ENCODE peak calls at places on chromosome 13, in seven cellular contexts. R is OCI-LY7, Y is IMR-90, V is keratinocyte, K is breast epithelium, J is heart left ventricle, O is tibial nerve. S is an unnamed sample. For H3K4me1, the result is how much of the 10 kb centered on the place peaks cover.

GRCh38 chr13:108220042-108220441 is 1.9 kb downstream of the ABHD13 start:
- DNase-seq in R (no peak), Y (no peak), V (peak), K (no peak), J (no peak), O (no peak), S (no peak)

GRCh38 chr13:43830481-43830873 is 43.7 kb upstream of the ENOX1 start:
- DNase-seq in R (no peak), Y (peak), V (no peak), K (no peak), J (no peak), O (no peak), S (no peak)

GRCh38 chr13:40653558-40654318 is 12.7 kb downstream of the FOXO1 start:
- DNase-seq in R (peak), Y (no peak), V (no peak), K (no peak), J (no peak), O (no peak), S (peak)

GRCh38 chr13:45511310-45512147 is 46.8 kb downstream of the COG3 start:
- DNase-seq in R (peak), Y (peak), V (peak), K (no peak), J (no peak), O (peak), S (peak)

GRCh38 chr13:87777395-87777794 is 106.2 kb downstream of the SLITRK5 start:
- DNase-seq in R (peak), Y (no peak), V (no peak), K (no peak), J (no peak), O (no peak), S (no peak)

GRCh38 chr13:30422056-30422914 is at the start of gene UBE2L5:
- DNase-seq in R (peak), Y (peak), V (no peak), K (peak), J (peak), O (peak), S (peak)

GRCh38 chr13:112596220-112596619 is 8.3 kb upstream of the TUBGCP3 start:
- DNase-seq in R (no peak), Y (no peak), V (no peak), K (no peak), J (no peak), O (no peak), S (no peak)

GRCh38 chr13:25153736-25154135 is 18.4 kb downstream of the AMER2 start:
- DNase-seq in R (peak), Y (no peak), V (no peak), K (no peak), J (no peak), O (no peak), S (no peak)

GRCh38 chr13:64529874-64530485 is 2700.2 kb downstream of the PCDH9 start:
- DNase-seq in R (peak), Y (no peak), V (no peak), K (no peak), J (no peak), O (no peak), S (peak)

GRCh38 chr13:51000576-51001260 is 91.1 kb downstream of the RNASEH2B start:
- DNase-seq in R (no peak), Y (peak), V (peak), K (peak), J (no peak), O (peak), S (peak)

GRCh38 chr13:51001335-51001734 is 91.7 kb downstream of the RNASEH2B start:
- DNase-seq in R (no peak), Y (no peak), V (no peak), K (no peak), J (no peak), O (no peak), S (no peak)

GRCh38 chr13:51003642-51004041 is 94.1 kb downstream of the RNASEH2B start:
- DNase-seq in R (no peak), Y (no peak), V (no peak), K (no peak), J (no peak), O (no peak), S (no peak)

GRCh38 chr13:51004111-51004865 is 94.7 kb downstream of the RNASEH2B start:
- DNase-seq in R (no peak), Y (no peak), V (no peak), K (no peak), J (no peak), O (no peak), S (no peak)

DNA sequence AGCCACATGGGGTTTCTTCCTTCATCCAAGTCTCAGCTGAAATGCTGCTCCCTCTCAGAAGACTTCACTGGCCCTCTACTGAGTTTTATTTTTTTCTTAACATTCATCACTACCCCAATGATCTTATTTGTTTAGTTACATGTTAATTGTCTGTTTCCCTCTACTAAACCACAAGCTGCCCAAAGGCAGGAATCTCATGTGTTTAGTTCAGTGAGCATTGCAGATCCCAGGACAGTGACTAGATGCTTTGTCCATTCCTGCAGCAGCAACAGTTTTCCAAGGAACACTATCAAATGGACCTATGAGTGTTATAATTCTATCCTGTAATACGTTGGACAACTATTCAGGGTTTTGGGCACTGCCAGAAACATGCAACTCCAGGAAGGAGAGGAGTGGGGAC is 93.1 kb downstream of the RNASEH2B start:
- DNase-seq in R (no peak), Y (no peak), V (no peak), K (no peak), J (no peak), O (no peak), S (no peak)
- H3K4me1 ChIP-seq in R (under half), Y (under half), V (under half), K (under half), J (under half), O (under half), S (under half)

DNA sequence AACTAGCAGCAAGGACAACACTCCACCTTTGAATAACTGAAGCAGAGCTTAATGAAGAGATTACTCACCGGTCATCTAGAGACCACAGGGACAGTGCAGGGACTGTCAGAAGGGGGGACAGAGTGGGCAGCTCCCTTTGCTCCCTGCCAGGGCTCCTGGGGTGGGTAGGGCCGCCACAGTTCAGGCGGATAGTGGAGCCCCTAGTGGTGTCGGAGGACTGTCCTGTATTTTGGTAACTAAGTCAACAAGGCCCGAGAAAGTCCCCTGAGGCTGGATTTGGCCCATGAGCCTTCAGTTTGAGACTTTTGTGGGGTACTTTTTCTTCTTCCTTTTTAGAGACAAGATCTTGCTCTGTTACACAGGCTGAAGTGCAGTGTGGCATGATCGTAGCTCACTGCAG is 44.6 kb downstream of the GJA3 start:
- DNase-seq in R (no peak), Y (no peak), V (no peak), K (no peak), J (no peak), O (no peak), S (no peak)
- TF ChIP-seq CTCF in R (peak), Y (no peak), V (no peak), K (no peak), J (no peak), O (no peak), S (no peak)

GRCh38 chr13:110250258-110250891 is 56.6 kb downstream of the COL4A1 start:
- DNase-seq in R (no peak), Y (peak), V (no peak), K (no peak), J (peak), O (peak), S (no peak)
- H3K4me1 ChIP-seq in R (under half), Y (under half), V (under half), K (under half), J (half or more), O (half or more), S (under half)

GRCh38 chr13:95614641-95615245 is 29.8 kb downstream of the DZIP1 start:
- DNase-seq in R (no peak), Y (no peak), V (no peak), K (no peak), J (no peak), O (no peak), S (no peak)
- TF ChIP-seq CTCF in R (no peak), Y (no peak), V (peak), K (no peak), J (no peak), O (no peak), S (no peak)

GRCh38 chr13:39330504-39330903 is 272.5 kb downstream of the LHFPL6 start:
- DNase-seq in R (no peak), Y (no peak), V (no peak), K (no peak), J (no peak), O (no peak), S (no peak)
- H3K4me1 ChIP-seq in R (under half), Y (under half), V (under half), K (under half), J (under half), O (under half), S (under half)

GRCh38 chr13:91313103-91313502 is 34.4 kb upstream of the MIR17HG start:
- DNase-seq in R (peak), Y (peak), V (no peak), K (no peak), J (no peak), O (peak), S (peak)
- TF ChIP-seq CTCF in R (no peak), Y (peak), V (peak), K (peak), J (peak), O (peak), S (peak)

GRCh38 chr13:75417006-75417384 is 65.0 kb downstream of the TBC1D4 start:
- DNase-seq in R (no peak), Y (no peak), V (no peak), K (no peak), J (no peak), O (no peak), S (no peak)

GRCh38 chr13:75414036-75414827 is 67.7 kb downstream of the TBC1D4 start:
- DNase-seq in R (no peak), Y (no peak), V (no peak), K (no peak), J (no peak), O (no peak), S (no peak)

GRCh38 chr13:75417647-75418046 is 64.3 kb downstream of the TBC1D4 start:
- DNase-seq in R (no peak), Y (no peak), V (no peak), K (no peak), J (no peak), O (no peak), S (no peak)

GRCh38 chr13:75416327-75417005 is 65.5 kb downstream of the TBC1D4 start:
- DNase-seq in R (peak), Y (no peak), V (no peak), K (no peak), J (no peak), O (no peak), S (no peak)

GRCh38 chr13:75415720-75416119 is 66.2 kb downstream of the TBC1D4 start:
- DNase-seq in R (no peak), Y (peak), V (no peak), K (no peak), J (no peak), O (no peak), S (peak)
- H3K4me1 ChIP-seq in R (half or more), Y (under half), V (under half), K (under half), J (half or more), O (half or more), S (under half)